ENCODE peak calls at places on chromosomes 13 and 19, in four cellular contexts. G is cardiac fibroblast; S is activated CD8-positive, alpha-beta memory T cell treated with anti-CD3 and anti-CD28 coated beads for 1 hour; O is uterus. C is an unnamed sample.

GRCh38 chr19:3612901-3613741 is 6.4 kb upstream of the TBXA2R start:
- DNase-seq in O (no peak), G (no peak), S (no peak), C (peak)

GRCh38 chr19:50719566-50719965 is at the start of gene SHANK1:
- DNase-seq in O (no peak), G (no peak), S (no peak), C (no peak)

GRCh38 chr19:49591731-49592485 is 926 bp downstream of the PRR12 start:
- DNase-seq in O (peak), G (peak), S (no peak), C (peak)

GRCh38 chr13:27600712-27601111 is 19.6 kb downstream of the LNX2 start:
- DNase-seq in O (no peak), G (no peak), S (no peak), C (no peak)

GRCh38 chr13:112968910-112969691 is at the start of gene MCF2L:
- DNase-seq in O (no peak), G (peak), S (peak), C (no peak)

GRCh38 chr13:31904941-31905824 is 126.4 kb upstream of the FRY start:
- DNase-seq in S (no peak), G (no peak), O (no peak), C (no peak)

GRCh38 chr13:98827449-98827848 is 75.0 kb upstream of the SLC15A1 start:
- DNase-seq in O (no peak), G (no peak), S (no peak), C (no peak)

GRCh38 chr13:96946709-96947311 is 47.5 kb downstream of the OXGR1 start:
- DNase-seq in O (no peak), G (no peak), S (no peak), C (no peak)

GRCh38 chr13:112954488-112955270 is 14.3 kb upstream of the MCF2L start:
- DNase-seq in O (no peak), S (no peak), G (no peak), C (no peak)

GRCh38 chr13:74246398-74246975 is 112.3 kb upstream of the KLF12 start:
- DNase-seq in O (no peak), G (peak), S (no peak), C (peak)

GRCh38 chr19:48696353-48697010 is 711 bp downstream of the FUT2 start:
- DNase-seq in S (no peak), O (no peak), G (no peak), C (no peak)

GRCh38 chr13:93736111-93736510 is 509.5 kb downstream of the GPC6 start:
- DNase-seq in O (no peak), G (peak), S (no peak), C (no peak)

GRCh38 chr19:28537079-28537478 is 675.9 kb downstream of the UQCRFS1 start:
- DNase-seq in O (no peak), G (no peak), S (no peak), C (no peak)

GRCh38 chr19:30102666-30103065 is 160.6 kb downstream of the URI1 start:
- DNase-seq in O (no peak), S (no peak), G (no peak), C (no peak)

GRCh38 chr13:44648392-44649117 is 72.4 kb upstream of the TSC22D1 start:
- DNase-seq in S (no peak), O (no peak), G (peak), C (no peak)

GRCh38 chr19:13637664-13638063 is 126.7 kb upstream of the MRI1 start:
- DNase-seq in G (peak), S (no peak), O (no peak), C (no peak)

GRCh38 chr19:19776206-19777008 is 43.5 kb upstream of the ZNF14 start:
- DNase-seq in G (peak), O (peak), S (peak), C (peak)

GRCh38 chr19:57512845-57513244 is 13.1 kb downstream of the ZNF773 start:
- DNase-seq in S (no peak), G (peak), O (no peak), C (no peak)

GRCh38 chr13:32475403-32475802 is 47.5 kb upstream of the N4BP2L1 start:
- DNase-seq in G (no peak), S (no peak), O (no peak), C (no peak)

GRCh38 chr19:31312004-31312403 is 37.2 kb downstream of the TSHZ3 start:
- DNase-seq in S (no peak), G (peak), O (peak), C (no peak)

GRCh38 chr13:48950507-48950886 is 25.2 kb upstream of the FNDC3A start:
- DNase-seq in G (peak), O (no peak), S (no peak), C (no peak)

GRCh38 chr13:75666646-75667351 is 30.7 kb downstream of the LMO7 start:
- DNase-seq in O (no peak), G (peak), S (no peak), C (no peak)

GRCh38 chr13:111399334-111399733 is 78.9 kb downstream of the TEX29 start:
- DNase-seq in S (no peak), O (no peak), G (no peak), C (no peak)

GRCh38 chr13:50617134-50617721 is 226.3 kb downstream of the DLEU7 start:
- DNase-seq in G (peak), O (peak), S (no peak), C (no peak)

GRCh38 chr13:94121686-94122085 is 357.8 kb downstream of the DCT start:
- DNase-seq in S (no peak), G (peak), O (no peak), C (no peak)

GRCh38 chr19:7515471-7516226 is at the start of gene ZNF358:
- DNase-seq in G (peak), S (no peak), O (peak), C (peak)

GRCh38 chr13:35354305-35354704 is 122.2 kb downstream of the MAB21L1 start:
- DNase-seq in O (no peak), G (no peak), S (no peak), C (no peak)

GRCh38 chr19:34336781-34337271 is 28.2 kb upstream of the GPI start:
- DNase-seq in O (no peak), S (no peak), G (peak), C (no peak)

GRCh38 chr19:15112385-15112784 is 5.2 kb downstream of the SYDE1 start:
- DNase-seq in O (no peak), G (no peak), S (no peak), C (peak)

GRCh38 chr13:113877149-113877990 is 13.5 kb upstream of the GAS6 start:
- DNase-seq in S (no peak), O (no peak), G (no peak), C (no peak)

GRCh38 chr19:44808463-44809371 is at the start of gene BCAM:
- DNase-seq in O (peak), S (no peak), G (peak), C (peak)

GRCh38 chr13:19305434-19305833 is 123.8 kb upstream of the TUBA3C start:
- DNase-seq in S (no peak), G (no peak), O (no peak), C (peak)

GRCh38 chr13:43915451-43915850 is 35.7 kb downstream of the LACC1 start:
- DNase-seq in S (no peak), G (no peak), O (no peak), C (no peak)

GRCh38 chr19:28185646-28186045 is 1027.3 kb downstream of the UQCRFS1 start:
- DNase-seq in G (no peak), O (peak), S (no peak), C (no peak)

GRCh38 chr19:55384576-55385235 is 614 bp upstream of the TMEM238 start:
- DNase-seq in S (no peak), G (no peak), O (peak), C (no peak)

GRCh38 chr19:55460670-55461258 is 678 bp downstream of the ISOC2 start:
- DNase-seq in G (peak), O (peak), S (no peak), C (peak)

GRCh38 chr13:97567510-97568243 is 133.7 kb downstream of the RAP2A start:
- DNase-seq in G (peak), S (no peak), O (no peak), C (no peak)

GRCh38 chr13:30898721-30899188 is 7.3 kb upstream of the MEDAG start:
- DNase-seq in O (peak), S (no peak), G (peak), C (peak)

GRCh38 chr13:59279024-59279423 is 884.7 kb downstream of the DIAPH3 start:
- DNase-seq in G (no peak), O (no peak), S (no peak), C (no peak)

GRCh38 chr13:73657821-73658540 is 476.2 kb downstream of the KLF12 start:
- DNase-seq in O (no peak), G (peak), S (no peak), C (peak)